ENCODE peak calls at places on chromosomes 16 and 17, in nine cellular contexts. P, S, I, M, B, E, W, U and K are unnamed samples.

GRCh38 chr16:17302213-17302612 is 168.5 kb downstream of the XYLT1 start:
- DNase-seq in I (no peak), E (no peak), S (no peak), B (no peak), M (no peak), W (no peak), P (no peak), U (no peak), K (no peak)

GRCh38 chr16:12728471-12728870 is 75.2 kb downstream of the CPPED1 start:
- DNase-seq in B (no peak), S (no peak), W (no peak), U (no peak), I (no peak), P (no peak), E (no peak), M (no peak), K (no peak)

GRCh38 chr17:81251943-81252301 is 12.8 kb downstream of the NDUFAF8 start:
- DNase-seq in S (no peak), E (no peak), I (no peak), P (no peak), W (no peak), M (no peak), B (no peak), U (no peak), K (no peak)

GRCh38 chr17:72575542-72576233 is 454.9 kb downstream of the SOX9 start:
- DNase-seq in B (no peak), S (no peak), I (no peak), W (no peak), E (no peak), U (no peak), M (no peak), P (no peak), K (no peak)

GRCh38 chr17:9202572-9202971 is 181.3 kb downstream of the NTN1 start:
- DNase-seq in I (no peak), M (no peak), E (no peak), U (no peak), S (no peak), P (no peak), W (no peak), B (no peak), K (no peak)

GRCh38 chr17:77451894-77452852 is 311.4 kb downstream of the SEC14L1 start:
- DNase-seq in E (peak), W (no peak), I (peak), U (peak), P (peak), B (peak), S (peak), M (peak), K (no peak)

GRCh38 chr17:29136998-29137730 is 43.0 kb downstream of the MYO18A start:
- DNase-seq in S (no peak), B (peak), E (no peak), W (no peak), U (no peak), M (no peak), P (no peak), I (no peak), K (no peak)

GRCh38 chr17:77107506-77108433 is 33.0 kb upstream of the SEC14L1 start:
- DNase-seq in P (no peak), I (no peak), M (no peak), U (no peak), W (peak), S (no peak), B (peak), E (no peak), K (no peak)

GRCh38 chr16:927406-927805 is 43.4 kb downstream of the LMF1 start:
- DNase-seq in W (no peak), U (no peak), P (no peak), I (no peak), B (no peak), S (no peak), E (no peak), M (no peak), K (no peak)

GRCh38 chr16:75246504-75247205 is 4.8 kb downstream of the BCAR1 start:
- DNase-seq in I (no peak), B (peak), S (no peak), P (no peak), U (no peak), M (no peak), W (no peak), E (no peak), K (no peak)

GRCh38 chr16:74868501-74868900 is 93.9 kb upstream of the FA2H start:
- DNase-seq in U (no peak), P (no peak), B (peak), M (peak), E (peak), I (no peak), W (peak), S (no peak), K (peak)

GRCh38 chr16:49643429-49644142 is 212.3 kb downstream of the ZNF423 start:
- DNase-seq in P (no peak), B (peak), U (no peak), M (no peak), I (peak), E (no peak), W (no peak), S (no peak), K (peak)

GRCh38 chr17:46995841-46996571 is 17.0 kb upstream of the RPRML start:
- DNase-seq in E (peak), P (no peak), B (peak), M (peak), W (peak), S (no peak), U (no peak), I (no peak), K (peak)

GRCh38 chr16:30615358-30616076 is 5.3 kb upstream of the ZNF689 start:
- DNase-seq in P (no peak), E (no peak), U (peak), M (no peak), I (peak), S (peak), W (no peak), B (peak), K (peak)

GRCh38 chr17:66076546-66077190 is 115.3 kb downstream of the CEP112 start:
- DNase-seq in I (no peak), E (peak), B (no peak), S (no peak), W (no peak), U (no peak), M (no peak), P (no peak), K (no peak)

GRCh38 chr17:38325221-38325851 is 18.4 kb downstream of the GPR179 start:
- DNase-seq in U (no peak), M (no peak), I (no peak), E (no peak), P (no peak), S (no peak), W (no peak), B (no peak), K (no peak)

GRCh38 chr17:4420692-4421131 is 13.0 kb upstream of the SPNS3 start:
- DNase-seq in E (peak), S (peak), U (peak), P (peak), M (peak), B (peak), I (no peak), W (peak), K (peak)

GRCh38 chr17:35068249-35068648 is 4.7 kb upstream of the RFFL start:
- DNase-seq in E (no peak), U (no peak), S (no peak), I (no peak), P (no peak), W (no peak), B (no peak), M (no peak), K (no peak)

GRCh38 chr17:8185580-8186445 is 4.2 kb downstream of the BORCS6 start:
- DNase-seq in P (peak), B (peak), W (no peak), S (peak), M (peak), U (peak), I (peak), E (peak), K (peak)

GRCh38 chr17:8186787-8187516 is 3.0 kb downstream of the BORCS6 start:
- DNase-seq in W (peak), E (peak), P (peak), M (peak), B (peak), U (peak), S (peak), I (peak), K (peak)

GRCh38 chr17:8187517-8188407 is 2.2 kb downstream of the BORCS6 start:
- DNase-seq in I (peak), E (peak), B (peak), M (peak), U (peak), S (peak), P (peak), W (peak), K (peak)

GRCh38 chr17:8188408-8188839 is 1.6 kb downstream of the BORCS6 start:
- DNase-seq in W (no peak), U (no peak), M (no peak), B (no peak), I (no peak), S (no peak), E (no peak), P (no peak), K (peak)

DNA sequence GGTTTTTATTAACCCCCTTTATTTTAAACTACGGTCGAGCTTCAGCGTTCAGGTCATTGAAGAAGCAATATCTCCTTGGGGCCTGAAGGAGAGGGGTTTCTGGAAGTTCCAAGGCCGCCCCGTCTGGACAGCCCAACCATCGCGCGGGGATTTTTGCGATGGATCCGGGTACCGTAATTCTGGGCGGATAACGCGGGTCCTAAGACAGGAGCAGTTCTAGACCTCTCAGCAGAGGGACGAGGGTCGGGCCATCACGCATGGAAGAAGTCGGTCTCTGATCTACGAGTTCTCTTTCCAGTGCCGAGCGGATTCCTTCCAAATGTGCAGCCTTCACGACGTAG is 3.6 kb downstream of the BORCS6 start:
- DNase-seq in U (no peak), E (no peak), B (no peak), W (no peak), M (no peak), P (no peak), S (no peak), I (no peak), K (no peak)
- TF ChIP-seq CTCF in U (no peak), E (no peak), B (no peak), W (peak), M (no peak), P (peak), S (no peak), I (no peak), K (no peak)

DNA sequence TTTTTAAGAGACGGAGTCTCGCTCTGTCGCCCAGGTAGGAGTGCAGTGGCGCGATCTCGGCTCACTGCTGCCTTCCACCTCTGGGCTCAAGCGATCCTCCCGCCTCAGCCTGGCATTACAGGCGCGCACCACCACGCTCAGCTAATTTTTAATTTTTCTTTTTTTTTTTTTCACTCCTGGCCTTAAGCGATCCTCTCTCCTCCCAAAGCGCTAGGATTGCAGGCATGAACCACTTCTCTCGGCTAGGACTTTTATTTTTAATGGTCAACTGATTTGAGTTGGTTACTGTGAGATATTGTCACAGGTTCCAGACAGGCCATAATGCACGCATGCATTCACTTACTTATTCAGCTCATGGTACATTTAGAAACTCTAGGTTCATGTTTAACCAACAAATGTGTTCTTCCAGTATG is 888 bp downstream of the PIGW start:
- DNase-seq in W (no peak), S (no peak), P (no peak), I (no peak), U (no peak), B (no peak), E (no peak), M (no peak), K (no peak)
- TF ChIP-seq CTCF in W (no peak), S (peak), P (no peak), I (no peak), U (peak), B (no peak), E (no peak), M (no peak), K (no peak)

DNA sequence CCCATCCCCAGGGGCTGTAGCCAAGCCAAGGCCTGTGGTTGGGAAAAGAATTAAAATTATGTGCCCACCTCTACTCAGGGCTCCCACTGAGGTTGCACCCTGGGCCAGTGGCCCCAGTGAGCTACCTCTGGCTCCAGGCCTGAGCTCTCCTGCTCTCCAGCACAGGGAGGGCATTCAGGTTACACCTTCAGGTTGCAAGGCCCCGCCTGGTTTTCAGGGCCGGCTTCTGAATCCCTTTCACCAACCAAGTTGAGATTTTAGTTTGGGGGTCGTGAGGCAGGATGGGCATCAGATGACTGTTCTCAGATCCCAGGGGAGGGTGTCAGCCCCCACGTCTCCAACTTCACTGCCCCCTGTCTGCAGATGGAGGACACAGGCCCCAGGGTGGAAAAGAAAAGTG is 8.0 kb upstream of the KATNB1 start:
- DNase-seq in U (no peak), E (no peak), S (no peak), I (no peak), P (no peak), B (no peak), M (no peak), W (no peak), K (no peak)
- TF ChIP-seq CTCF in U (no peak), E (no peak), S (no peak), I (no peak), P (no peak), B (no peak), M (no peak), W (no peak), K (no peak)

DNA sequence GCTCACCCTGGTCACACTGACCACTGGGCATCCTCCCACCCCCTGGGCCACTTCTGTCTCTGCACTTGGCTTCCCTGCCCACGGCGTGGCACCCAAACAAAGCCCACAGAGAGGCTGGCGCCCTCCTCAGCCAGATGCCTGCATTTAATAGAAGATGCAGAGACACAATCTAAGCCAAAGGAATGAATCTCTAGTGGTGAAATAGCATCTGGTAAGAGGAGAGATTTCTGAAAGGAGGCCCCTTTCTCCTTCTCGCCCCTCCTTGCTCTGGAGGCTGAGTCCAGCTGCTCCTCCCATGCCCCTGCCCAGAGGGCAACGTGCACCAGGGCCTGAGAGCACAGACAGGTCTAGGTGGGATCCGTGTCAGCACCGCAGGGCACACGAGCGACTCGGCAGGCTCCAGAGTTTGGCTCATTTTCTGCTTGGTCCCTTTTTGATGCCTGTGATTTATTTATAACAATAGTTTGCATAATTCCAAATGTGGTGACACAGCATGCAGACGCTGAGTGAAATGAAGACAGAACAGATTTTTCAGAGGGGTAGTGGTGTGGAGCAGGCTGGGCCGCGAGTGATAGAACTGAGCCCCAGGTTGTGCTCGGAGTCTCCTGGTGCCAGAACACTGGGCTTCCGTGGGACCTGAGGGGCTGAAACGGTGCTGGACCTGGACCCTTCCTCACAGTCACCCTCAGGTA is 95.6 kb downstream of the METRNL start:
- DNase-seq in S (no peak), E (no peak), M (no peak), I (no peak), U (no peak), B (no peak), W (no peak), P (no peak), K (no peak)
- TF ChIP-seq CTCF in S (no peak), E (no peak), M (no peak), I (no peak), U (no peak), B (no peak), W (no peak), P (no peak), K (no peak)

DNA sequence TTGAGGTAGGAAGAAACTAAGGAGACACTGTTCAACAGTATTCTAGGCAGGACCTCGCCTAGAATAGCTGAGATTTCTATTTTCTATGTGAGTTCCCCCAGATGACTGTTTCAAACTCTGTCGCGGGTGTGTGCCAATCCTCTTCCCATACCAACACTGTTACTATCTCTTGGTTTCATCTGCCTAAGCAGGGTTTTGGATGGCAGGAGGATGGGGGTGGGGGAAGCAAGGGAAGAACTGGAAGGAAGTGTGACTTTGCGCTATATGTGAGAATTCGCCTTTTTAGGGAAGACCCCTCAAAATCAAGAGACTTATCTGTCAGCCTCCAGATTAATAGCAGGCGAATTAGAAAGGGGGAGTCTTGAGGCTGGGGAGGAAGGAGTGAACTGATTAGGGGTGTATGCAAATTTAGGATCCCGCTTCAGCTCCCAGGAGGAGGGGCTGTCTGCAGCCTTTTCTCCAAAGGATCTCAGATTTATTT is 521 bp upstream of the G6PC3 start:
- DNase-seq in B (no peak), M (peak), I (no peak), S (no peak), W (no peak), U (no peak), E (peak), P (no peak), K (peak)
- TF ChIP-seq CTCF in B (no peak), M (no peak), I (no peak), S (no peak), W (no peak), U (no peak), E (no peak), P (no peak), K (no peak)

DNA sequence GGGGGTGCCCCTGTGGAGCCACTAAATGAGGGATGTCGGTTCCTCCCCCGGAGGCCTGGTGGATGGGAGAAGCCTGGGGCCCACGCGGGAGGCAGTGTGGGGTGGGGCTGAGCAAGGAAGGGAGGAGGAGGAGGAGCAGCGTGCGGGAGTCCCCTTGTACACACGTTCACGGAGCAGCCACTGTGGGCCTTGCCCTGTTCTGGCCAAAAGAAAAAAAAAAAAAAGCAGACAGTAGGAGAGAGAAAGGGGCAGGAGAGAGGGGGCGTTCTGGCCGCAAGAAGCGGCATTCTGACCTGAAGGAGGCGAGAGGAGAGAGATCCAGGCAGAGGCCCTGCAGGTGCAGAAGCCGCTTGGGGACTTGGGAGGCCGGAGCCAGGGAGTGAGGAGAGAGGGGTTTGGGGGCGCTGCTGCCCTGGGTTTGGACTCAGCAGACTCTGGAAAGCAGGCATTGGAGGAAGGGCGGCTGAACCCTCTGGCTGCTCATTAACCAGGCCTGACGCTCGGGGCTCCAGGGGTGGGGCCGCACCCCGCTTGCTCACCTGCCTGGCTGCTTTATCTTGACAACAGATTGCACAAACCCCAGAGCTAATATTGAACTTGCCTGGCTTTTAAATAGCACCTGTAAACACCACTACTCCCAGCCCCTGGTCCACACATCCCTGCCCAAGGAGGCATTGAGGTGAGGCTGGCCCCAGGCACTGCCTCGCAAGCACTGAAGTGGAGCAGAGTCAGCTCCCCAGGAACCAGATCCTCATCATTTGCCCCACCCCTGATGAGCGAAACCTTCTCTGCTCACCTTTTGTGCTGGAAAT is 190.5 kb upstream of the GSE1 start:
- DNase-seq in W (no peak), M (peak), E (no peak), P (peak), U (peak), I (peak), B (no peak), S (peak), K (no peak)
- TF ChIP-seq CTCF in W (no peak), M (no peak), E (no peak), P (no peak), U (peak), I (no peak), B (no peak), S (no peak), K (no peak)